ENCODE peak calls at places on chromosomes 16 and 17, in six cellular contexts. U, V, N, Q, J and P are unnamed samples.

GRCh38 chr17:40551874-40552768 is 13.2 kb downstream of the CCR7 start:
- DNase-seq in U (peak), V (peak), N (no peak), Q (no peak), J (no peak), P (peak)

GRCh38 chr17:64103751-64104364 is 26.1 kb downstream of the ERN1 start:
- DNase-seq in U (no peak), V (no peak), N (no peak), Q (no peak), J (peak), P (no peak)

GRCh38 chr16:11462861-11463260 is 117.6 kb downstream of the RMI2 start:
- DNase-seq in U (no peak), V (no peak), N (no peak), Q (no peak), J (no peak), P (no peak)

GRCh38 chr17:14303343-14304221 is 2.7 kb downstream of the HS3ST3B1 start:
- DNase-seq in U (peak), V (peak), N (peak), Q (peak), J (no peak), P (no peak)

GRCh38 chr17:51827140-51827539 is 331.4 kb downstream of the CA10 start:
- DNase-seq in U (no peak), V (no peak), N (no peak), Q (no peak), J (no peak), P (no peak)

GRCh38 chr17:57649731-57650484 is 95.2 kb downstream of the CCDC182 start:
- DNase-seq in U (peak), V (peak), N (peak), Q (peak), J (no peak), P (no peak)

GRCh38 chr17:66826856-66827255 is 8.1 kb upstream of the CACNG5 start:
- DNase-seq in U (no peak), V (no peak), N (no peak), Q (no peak), J (no peak), P (no peak)

GRCh38 chr16:72425571-72426341 is 253.8 kb upstream of the PMFBP1 start:
- DNase-seq in U (no peak), V (no peak), N (no peak), Q (no peak), J (no peak), P (no peak)

GRCh38 chr16:80899804-80900592 is 95.6 kb upstream of the CDYL2 start:
- DNase-seq in U (peak), V (no peak), N (no peak), Q (peak), J (no peak), P (peak)

GRCh38 chr16:67326472-67327309 is at the start of the genes KCTD19 and LRRC36:
- DNase-seq in U (peak), V (peak), N (peak), Q (peak), J (no peak), P (peak)

GRCh38 chr16:65601781-65602180 is 479.9 kb upstream of the CDH11 start:
- DNase-seq in U (no peak), V (no peak), N (no peak), Q (no peak), J (no peak), P (no peak)

GRCh38 chr17:28646039-28646754 is 1.2 kb upstream of the BLTP2 start:
- DNase-seq in U (peak), V (no peak), N (no peak), Q (no peak), J (no peak), P (no peak)

GRCh38 chr16:30488764-30489595 is 16.4 kb downstream of the ITGAL start:
- DNase-seq in U (no peak), V (peak), N (peak), Q (peak), J (no peak), P (peak)

GRCh38 chr16:82846806-82847205 is 220.0 kb downstream of the CDH13 start:
- DNase-seq in U (no peak), V (no peak), N (no peak), Q (no peak), J (no peak), P (no peak)

GRCh38 chr16:88478889-88479794 is 26.1 kb downstream of the ZFPM1 start:
- DNase-seq in U (no peak), V (no peak), N (no peak), Q (no peak), J (no peak), P (no peak)

GRCh38 chr16:84117482-84117843 is 721 bp upstream of the MBTPS1 start:
- DNase-seq in U (peak), V (no peak), N (peak), Q (no peak), J (no peak), P (no peak)

GRCh38 chr17:80927791-80928216 is 63.8 kb upstream of the CHMP6 start:
- DNase-seq in U (no peak), V (no peak), N (no peak), Q (no peak), J (no peak), P (no peak)

GRCh38 chr17:67481808-67482207 is 104.7 kb downstream of the PITPNC1 start:
- DNase-seq in U (no peak), V (no peak), N (no peak), Q (no peak), J (no peak), P (no peak)

GRCh38 chr17:65078441-65079160 is 22.1 kb upstream of the GNA13 start:
- DNase-seq in U (no peak), V (no peak), N (no peak), Q (no peak), J (no peak), P (no peak)

GRCh38 chr16:67177743-67178699 is 5.7 kb downstream of the MATCAP1 start:
- DNase-seq in U (peak), V (peak), N (peak), Q (peak), J (no peak), P (peak)

GRCh38 chr17:79549111-79549915 is 61.5 kb downstream of the RBFOX3 start:
- DNase-seq in U (no peak), V (peak), N (peak), Q (peak), J (no peak), P (no peak)
- TF ChIP-seq CREB1 in U (no peak), V (no peak), N (no peak), Q (no peak), J (no peak), P (no peak)

GRCh38 chr17:882827-883585 is 96.6 kb downstream of the NXN start:
- DNase-seq in U (no peak), V (peak), N (peak), Q (no peak), J (no peak), P (peak)
- TF ChIP-seq CREB1 in U (no peak), V (no peak), N (no peak), Q (no peak), J (no peak), P (no peak)

DNA sequence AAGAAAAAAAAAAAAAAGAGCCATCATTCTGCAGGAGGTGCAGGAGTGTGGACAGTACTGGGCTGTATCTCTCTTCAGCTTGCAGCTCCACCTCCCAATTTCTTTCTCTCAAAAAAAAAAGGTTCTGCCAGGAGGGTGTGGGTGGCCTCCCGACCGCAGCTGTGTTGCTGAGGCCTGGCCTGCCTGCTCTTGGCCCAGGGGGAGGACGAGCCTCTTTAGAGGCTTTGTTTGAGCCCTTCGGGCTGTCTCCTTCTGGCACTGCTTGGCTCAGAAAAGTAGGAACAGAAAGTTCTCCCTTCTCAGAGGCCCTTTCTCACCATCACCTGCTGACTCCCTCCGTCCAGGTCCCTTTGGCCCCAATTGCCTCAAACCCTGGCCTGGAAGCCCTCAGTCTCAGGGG is 22.2 kb upstream of the C17orf107 start:
- DNase-seq in U (no peak), V (no peak), N (no peak), Q (no peak), J (no peak), P (no peak)
- TF ChIP-seq CREB1 in U (no peak), V (no peak), N (no peak), Q (no peak), J (no peak), P (no peak)

GRCh38 chr16:64345142-64345541 is 776.7 kb downstream of the CDH11 start:
- DNase-seq in U (no peak), V (no peak), N (no peak), Q (no peak), J (no peak), P (no peak)
- TF ChIP-seq CREB1 in U (no peak), V (no peak), N (no peak), Q (no peak), J (no peak), P (no peak)

GRCh38 chr17:55624789-55625433 is 97.8 kb downstream of the TMEM100 start:
- DNase-seq in U (no peak), V (no peak), N (no peak), Q (no peak), J (no peak), P (no peak)
- TF ChIP-seq CREB1 in U (no peak), V (no peak), N (no peak), Q (no peak), J (no peak), P (no peak)

GRCh38 chr16:55033225-55034156 is 102.8 kb downstream of the IRX5 start:
- DNase-seq in U (no peak), V (no peak), N (no peak), Q (peak), J (no peak), P (no peak)
- TF ChIP-seq CREB1 in U (no peak), V (no peak), N (no peak), Q (no peak), J (no peak), P (no peak)

GRCh38 chr17:30793282-30793977 is 31.1 kb downstream of the CRLF3 start:
- DNase-seq in U (no peak), V (no peak), N (no peak), Q (no peak), J (no peak), P (no peak)

GRCh38 chr17:30790279-30790678 is 34.2 kb downstream of the CRLF3 start:
- DNase-seq in U (no peak), V (no peak), N (no peak), Q (no peak), J (no peak), P (no peak)

DNA sequence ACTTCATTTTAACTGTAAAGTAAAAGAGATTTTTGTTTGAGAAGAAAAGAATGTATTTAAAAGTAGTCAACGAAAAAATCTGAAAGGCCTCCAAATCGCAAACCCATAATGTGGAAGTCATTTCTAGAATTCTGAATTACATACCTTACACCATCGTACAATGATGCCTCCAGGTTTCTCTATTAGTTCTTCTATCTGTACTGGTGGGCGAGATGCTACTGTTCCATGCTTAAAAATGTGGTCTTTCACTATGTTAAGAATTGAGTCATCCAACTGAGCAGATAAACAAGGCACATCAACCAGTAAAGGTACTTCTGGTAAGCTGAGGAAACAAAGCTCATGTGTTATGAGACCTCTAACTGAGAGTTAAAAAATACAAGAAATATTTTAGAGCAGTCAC is 28.5 kb downstream of the CRLF3 start:
- DNase-seq in U (no peak), V (no peak), N (no peak), Q (no peak), J (no peak), P (no peak)
- TF ChIP-seq CREB1 in U (no peak), V (no peak), N (no peak), Q (no peak), J (no peak), P (no peak)

GRCh38 chr16:70692481-70693203 is 6.8 kb upstream of the MTSS2 start:
- DNase-seq in U (no peak), V (no peak), N (no peak), Q (no peak), J (no peak), P (peak)

GRCh38 chr16:70694517-70695218 is 8.8 kb upstream of the MTSS2 start:
- DNase-seq in U (peak), V (no peak), N (no peak), Q (no peak), J (no peak), P (no peak)

GRCh38 chr16:70694088-70694487 is 8.2 kb upstream of the MTSS2 start:
- DNase-seq in U (no peak), V (peak), N (peak), Q (no peak), J (no peak), P (no peak)

GRCh38 chr16:70692130-70692470 is 6.2 kb upstream of the MTSS2 start:
- DNase-seq in U (no peak), V (no peak), N (no peak), Q (no peak), J (no peak), P (no peak)

DNA sequence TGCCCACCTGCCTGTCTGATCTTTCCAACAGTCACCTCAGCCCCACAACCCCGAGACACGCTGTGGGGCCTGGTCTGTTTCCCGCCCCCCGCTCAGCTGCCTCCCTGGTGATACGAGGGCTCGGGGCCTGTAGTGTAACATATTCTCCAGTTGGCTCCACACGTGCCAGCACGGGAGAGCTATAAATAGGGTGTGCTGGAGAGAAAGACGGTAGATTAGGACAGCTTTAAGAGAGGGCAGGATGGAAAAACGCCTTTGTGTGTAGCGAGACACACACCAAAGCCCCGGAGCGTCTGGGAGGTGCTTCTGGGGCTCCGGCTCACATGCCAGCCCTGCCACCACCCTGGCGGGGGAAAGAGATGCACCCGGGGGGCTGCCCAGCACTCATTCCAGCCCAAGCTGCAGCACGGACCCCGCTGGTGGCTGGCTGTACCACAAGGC is 7.4 kb upstream of the MTSS2 start:
- DNase-seq in U (no peak), V (no peak), N (no peak), Q (no peak), J (no peak), P (no peak)
- TF ChIP-seq CREB1 in U (no peak), V (no peak), N (no peak), Q (no peak), J (no peak), P (no peak)

GRCh38 chr16:1786242-1787055 is 3.7 kb downstream of the NUBP2 start:
- DNase-seq in U (no peak), V (peak), N (no peak), Q (peak), J (no peak), P (no peak)
- TF ChIP-seq CREB1 in U (no peak), V (no peak), N (no peak), Q (no peak), J (no peak), P (no peak)